ENCODE peak calls at places on chromosomes 12 and 14, in nine cellular contexts. M, G, E, T, Z, C, B, O and W are unnamed samples.
A peak's percentile ranks its signal among the peaks of the same experiment; 100 is the strongest.

GRCh38 chr12:4604684-4605193 is 42.7 kb downstream of the DYRK4 start:
- DNase-seq in E (peak; percentile 87), G (peak; percentile 96), C (peak; percentile 92), Z (peak; percentile 92), M (peak; percentile 86), O (peak; percentile 64), T (peak; percentile 83), B (peak; percentile 94), W (peak; percentile 87)

GRCh38 chr12:94732367-94732990 is 82.1 kb upstream of the TMCC3 start:
- DNase-seq in B (no peak), T (no peak), E (no peak), C (no peak), Z (no peak), G (no peak), O (no peak), M (no peak), W (no peak)

GRCh38 chr14:103372552-103373304 is 12.5 kb upstream of the MARK3 start:
- DNase-seq in G (no peak), E (peak; percentile 8), C (peak; percentile 32), O (no peak), M (no peak), B (no peak), T (peak; percentile 97), Z (peak; percentile 49), W (no peak)

GRCh38 chr12:47032644-47033043 is 46.8 kb upstream of the PCED1B start:
- DNase-seq in T (peak; percentile 78), G (no peak), M (no peak), E (peak; percentile 61), Z (peak; percentile 72), B (no peak), C (no peak), O (no peak), W (no peak)

GRCh38 chr14:64510825-64511679 is 6.5 kb downstream of the ZBTB1 start:
- DNase-seq in M (peak; percentile 82), C (peak; percentile 93), E (peak; percentile 81), T (peak; percentile 88), O (no peak), G (no peak), Z (peak; percentile 85), B (peak; percentile 86), W (peak; percentile 76)

GRCh38 chr14:42140831-42141279 is 534.2 kb downstream of the LRFN5 start:
- DNase-seq in M (no peak), B (no peak), E (no peak), T (peak; percentile 90), Z (no peak), C (no peak), O (no peak), G (no peak), W (no peak)

GRCh38 chr14:103418508-103418818 is 33.2 kb downstream of the MARK3 start:
- DNase-seq in E (no peak), O (no peak), Z (peak; percentile 45), B (no peak), C (no peak), T (no peak), M (no peak), G (no peak), W (no peak)

GRCh38 chr12:28164644-28165313 is 25.5 kb upstream of the CCDC91 start:
- DNase-seq in Z (peak; percentile 33), E (no peak), B (no peak), G (no peak), C (no peak), O (no peak), M (peak; percentile 31), T (peak; percentile 44), W (no peak)

GRCh38 chr12:130266751-130267150 is 70.9 kb upstream of the PIWIL1 start:
- DNase-seq in E (peak; percentile 15), Z (no peak), M (no peak), C (no peak), B (peak; percentile 91), G (no peak), T (no peak), O (no peak), W (no peak)

GRCh38 chr12:105227879-105228278 is 8.1 kb downstream of the APPL2 start:
- DNase-seq in T (no peak), C (no peak), B (no peak), G (no peak), Z (no peak), M (no peak), O (no peak), E (no peak), W (no peak)

GRCh38 chr12:116159175-116159574 is 118.3 kb downstream of the MED13L start:
- DNase-seq in T (no peak), O (no peak), C (no peak), M (no peak), E (peak; percentile 44), Z (peak; percentile 25), G (no peak), B (no peak), W (no peak)

GRCh38 chr14:100072783-100073346 is 7.6 kb downstream of the EVL start:
- DNase-seq in Z (no peak), T (peak; percentile 62), O (no peak), B (no peak), E (no peak), M (no peak), C (peak; percentile 84), G (no peak), W (no peak)

GRCh38 chr12:88298014-88298682 is 156.0 kb downstream of the TMTC3 start:
- DNase-seq in T (peak; percentile 4), G (no peak), B (no peak), C (no peak), M (no peak), O (no peak), E (no peak), Z (no peak), W (no peak)

GRCh38 chr12:29751676-29752075 is 32.1 kb downstream of the TMTC1 start:
- DNase-seq in G (no peak), B (no peak), C (no peak), E (no peak), T (no peak), M (no peak), Z (no peak), O (no peak), W (no peak)

GRCh38 chr12:51419473-51420228 is 5.0 kb upstream of the SLC4A8 start:
- DNase-seq in T (peak; percentile 28), G (peak; percentile 24), C (no peak), M (no peak), B (peak; percentile 63), O (no peak), Z (no peak), E (peak; percentile 18), W (no peak)

GRCh38 chr12:96489392-96490056 is at the start of gene CFAP54:
- DNase-seq in M (peak; percentile 93), B (peak; percentile 99), C (peak; percentile 97), E (peak; percentile 96), G (peak; percentile 99), T (peak; percentile 97), Z (peak; percentile 96), O (peak; percentile 94), W (peak; percentile 97)

GRCh38 chr14:35340616-35341453 is 48.7 kb downstream of the PSMA6 start:
- DNase-seq in G (no peak), B (no peak), O (no peak), C (peak; percentile 46), Z (no peak), E (no peak), T (no peak), M (no peak), W (no peak)

GRCh38 chr12:71476513-71476912 is 36.9 kb downstream of the LGR5 start:
- DNase-seq in O (no peak), M (no peak), B (no peak), E (no peak), Z (no peak), C (no peak), T (peak; percentile 45), G (no peak), W (no peak)

GRCh38 chr14:52267501-52268190 is at the start of gene PTGDR:
- DNase-seq in C (peak; percentile 67), B (peak; percentile 83), M (no peak), T (no peak), G (no peak), E (peak; percentile 27), O (peak; percentile 48), Z (peak; percentile 16), W (no peak)

GRCh38 chr12:57111046-57111698 is at the start of gene STAT6:
- DNase-seq in Z (peak; percentile 91), E (peak; percentile 80), M (peak; percentile 81), O (peak; percentile 76), T (peak; percentile 59), G (peak; percentile 96), B (peak; percentile 89), C (peak; percentile 96), W (peak; percentile 85)

GRCh38 chr14:99129211-99129696 is 142.7 kb downstream of the BCL11B start:
- DNase-seq in M (no peak), E (no peak), O (no peak), B (peak; percentile 32), T (no peak), G (peak; percentile 87), C (peak; percentile 26), Z (no peak), W (peak; percentile 52)

GRCh38 chr14:103298620-103299019 is 35.4 kb upstream of the EIF5 start:
- DNase-seq in G (no peak), E (no peak), O (no peak), C (peak; percentile 24), M (no peak), T (no peak), Z (no peak), B (no peak), W (no peak)

DNA sequence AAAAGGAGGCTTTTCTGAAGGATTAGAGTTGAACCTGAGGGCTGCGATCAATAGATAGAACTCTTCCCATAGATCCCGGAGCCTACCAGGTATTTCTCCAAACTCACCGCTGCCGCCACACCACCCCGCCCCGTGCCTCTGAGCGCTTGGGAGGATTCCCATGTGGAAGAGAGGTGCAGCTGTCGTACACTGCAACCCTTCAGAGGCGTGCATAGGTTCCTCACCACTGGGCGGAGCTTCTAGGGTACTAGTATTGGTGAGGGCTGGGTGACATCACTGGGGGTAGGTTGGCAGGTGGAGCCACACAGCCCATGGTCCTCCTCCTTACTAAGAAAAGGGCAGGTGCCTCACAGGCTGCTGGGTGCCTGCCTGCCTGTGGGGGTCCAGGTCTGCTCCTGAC is 127.0 kb downstream of the TSPAN9 start:
- DNase-seq in C (no peak), T (no peak), O (no peak), E (no peak), M (no peak), B (peak; percentile 68), G (no peak), Z (no peak), W (no peak)
- TF ChIP-seq CTCF in C (no peak), T (no peak), O (no peak), E (no peak), M (no peak), B (no peak), G (no peak), Z (no peak), W (no peak)

GRCh38 chr14:105418269-105419054 is 1.2 kb upstream of the MTA1 start:
- DNase-seq in G (no peak), O (no peak), E (no peak), C (no peak), B (peak; percentile 46), Z (no peak), M (no peak), T (no peak), W (no peak)
- H3K4me1 ChIP-seq in G (peaks cover 53% of the 10 kb centered on the region), O (peaks cover 67% of the 10 kb centered on the region), E (peaks cover 13% of the 10 kb centered on the region), C (peaks cover 37% of the 10 kb centered on the region), B (peaks cover 4% of the 10 kb centered on the region), Z (peaks cover 18% of the 10 kb centered on the region), M (peaks cover 40% of the 10 kb centered on the region), T (peaks cover 17% of the 10 kb centered on the region), W (no peaks in the 10 kb centered on the region)

GRCh38 chr14:55131782-55132181 is 2.7 kb downstream of the LGALS3 start:
- DNase-seq in Z (no peak), C (peak; percentile 65), O (no peak), G (no peak), M (no peak), E (no peak), B (no peak), T (peak; percentile 33), W (no peak)
- TF ChIP-seq CTCF in Z (no peak), C (no peak), O (peak; percentile 38), G (no peak), M (no peak), E (no peak), B (peak; percentile 15), T (peak; percentile 33), W (peak; percentile 25)

GRCh38 chr14:68260121-68260520 is 440.5 kb downstream of the RAD51B start:
- DNase-seq in M (no peak), G (no peak), B (peak; percentile 86), O (no peak), E (no peak), Z (no peak), C (no peak), T (no peak), W (no peak)
- H3K4me1 ChIP-seq in M (peaks cover 11% of the 10 kb centered on the region), G (peaks cover 26% of the 10 kb centered on the region), B (peaks cover 44% of the 10 kb centered on the region), O (peaks cover 9% of the 10 kb centered on the region), E (peaks cover 32% of the 10 kb centered on the region), Z (peaks cover 35% of the 10 kb centered on the region), C (peaks cover 6% of the 10 kb centered on the region), T (peaks cover 17% of the 10 kb centered on the region), W (no peaks in the 10 kb centered on the region)